ENCODE peak calls at places on chromosomes 3 and 15, in four cellular contexts. One of them, this sample, is unnamed.
A peak's percentile ranks its signal among the peaks of the same experiment; 100 is the strongest.

GRCh38 chr15:69628256-69629093 is 175.9 kb downstream of the RPLP1 start:
- DNase-seq in breast epithelium: no peak
- DNase-seq in epithelial cell of prostate: no peak
- DNase-seq in HL-60: no peak
- DNase-seq in this sample: no peak

GRCh38 chr3:193701896-193702644 is 109.1 kb downstream of the OPA1 start:
- DNase-seq in breast epithelium: no peak
- DNase-seq in epithelial cell of prostate: no peak
- DNase-seq in HL-60: peak; percentile 70
- DNase-seq in this sample: no peak

GRCh38 chr15:58442122-58442521 is 10.3 kb downstream of the LIPC start:
- DNase-seq in breast epithelium: no peak
- DNase-seq in epithelial cell of prostate: peak; percentile 41
- DNase-seq in HL-60: no peak
- DNase-seq in this sample: no peak

GRCh38 chr3:148763921-148764320 is 63.7 kb upstream of the CPB1 start:
- DNase-seq in breast epithelium: no peak
- DNase-seq in epithelial cell of prostate: no peak
- DNase-seq in HL-60: no peak
- DNase-seq in this sample: no peak

GRCh38 chr3:127688022-127688415 is 15.3 kb downstream of the ABTB1 start:
- DNase-seq in breast epithelium: no peak
- DNase-seq in epithelial cell of prostate: no peak
- DNase-seq in HL-60: no peak
- DNase-seq in this sample: no peak

GRCh38 chr3:157081681-157082210 is 78.2 kb downstream of the CCNL1 start:
- DNase-seq in breast epithelium: peak; percentile 84
- DNase-seq in epithelial cell of prostate: peak; percentile 95
- DNase-seq in HL-60: peak; percentile 74
- DNase-seq in this sample: peak; percentile 94

GRCh38 chr15:39110336-39110735 is 470.5 kb upstream of the THBS1 start:
- DNase-seq in breast epithelium: no peak
- DNase-seq in epithelial cell of prostate: no peak
- DNase-seq in HL-60: no peak
- DNase-seq in this sample: no peak

GRCh38 chr3:106256249-106256957 is 387.6 kb upstream of the CBLB start:
- DNase-seq in breast epithelium: no peak
- DNase-seq in epithelial cell of prostate: no peak
- DNase-seq in HL-60: no peak
- DNase-seq in this sample: no peak

GRCh38 chr3:125116311-125117069 is 60.7 kb upstream of the HEG1 start:
- DNase-seq in breast epithelium: peak; percentile 83
- DNase-seq in epithelial cell of prostate: peak; percentile 26
- DNase-seq in HL-60: no peak
- DNase-seq in this sample: peak; percentile 69

GRCh38 chr3:59108091-59108815 is 58.4 kb upstream of the CFAP20DC start:
- DNase-seq in breast epithelium: no peak
- DNase-seq in epithelial cell of prostate: no peak
- DNase-seq in HL-60: no peak
- DNase-seq in this sample: no peak

GRCh38 chr15:96358795-96359190 is 28.3 kb downstream of the NR2F2 start:
- DNase-seq in breast epithelium: no peak
- DNase-seq in epithelial cell of prostate: no peak
- DNase-seq in HL-60: no peak
- DNase-seq in this sample: no peak

GRCh38 chr3:129119365-129120100 is 2.1 kb downstream of the RAB43 start:
- DNase-seq in breast epithelium: peak; percentile 22
- DNase-seq in epithelial cell of prostate: no peak
- DNase-seq in HL-60: peak; percentile 44
- DNase-seq in this sample: peak; percentile 33

GRCh38 chr3:126518779-126519177 is 1.2 kb upstream of the UROC1 start:
- DNase-seq in breast epithelium: no peak
- DNase-seq in epithelial cell of prostate: no peak
- DNase-seq in HL-60: no peak
- DNase-seq in this sample: no peak

GRCh38 chr3:149479621-149480325 is 5.3 kb downstream of the TM4SF4 start:
- DNase-seq in breast epithelium: no peak
- DNase-seq in epithelial cell of prostate: no peak
- DNase-seq in HL-60: no peak
- DNase-seq in this sample: peak; percentile 43

GRCh38 chr15:63729115-63729884 is 104.4 kb downstream of the HERC1 start:
- DNase-seq in breast epithelium: no peak
- DNase-seq in epithelial cell of prostate: no peak
- DNase-seq in HL-60: no peak
- DNase-seq in this sample: no peak

GRCh38 chr3:194537732-194538247 is 51.0 kb upstream of the ATP13A3 start:
- DNase-seq in breast epithelium: peak; percentile 38
- DNase-seq in epithelial cell of prostate: peak; percentile 40
- DNase-seq in HL-60: no peak
- DNase-seq in this sample: peak; percentile 23

GRCh38 chr3:151974067-151974466 is 100.6 kb downstream of the SUCNR1 start:
- DNase-seq in breast epithelium: no peak
- DNase-seq in epithelial cell of prostate: no peak
- DNase-seq in HL-60: no peak
- DNase-seq in this sample: no peak

GRCh38 chr3:197516517-197516889 is 39.3 kb downstream of the BDH1 start:
- DNase-seq in breast epithelium: peak; percentile 75
- DNase-seq in epithelial cell of prostate: peak; percentile 97
- DNase-seq in HL-60: no peak
- DNase-seq in this sample: no peak

GRCh38 chr3:9036327-9037112 is 73.2 kb upstream of the RAD18 start:
- DNase-seq in breast epithelium: peak; percentile 24
- DNase-seq in epithelial cell of prostate: no peak
- DNase-seq in HL-60: no peak
- DNase-seq in this sample: peak; percentile 62

GRCh38 chr3:160091441-160091840 is 102.8 kb downstream of the IL12A start:
- DNase-seq in breast epithelium: no peak
- DNase-seq in epithelial cell of prostate: no peak
- DNase-seq in HL-60: no peak
- DNase-seq in this sample: no peak

GRCh38 chr3:70832035-70832795 is 519.8 kb upstream of the MDFIC2 start:
- DNase-seq in breast epithelium: no peak
- DNase-seq in epithelial cell of prostate: no peak
- DNase-seq in HL-60: no peak
- DNase-seq in this sample: no peak

GRCh38 chr15:92665100-92665555 is 9.6 kb upstream of the FAM174B start:
- DNase-seq in breast epithelium: no peak
- DNase-seq in epithelial cell of prostate: no peak
- DNase-seq in HL-60: no peak
- DNase-seq in this sample: peak; percentile 60
- H3K27ac ChIP-seq in breast epithelium: peak overlapping the region; percentile 66
- H3K27ac ChIP-seq in epithelial cell of prostate: no peak overlapping the region
- H3K27ac ChIP-seq in HL-60: no peak overlapping the region
- H3K27ac ChIP-seq in this sample: peak overlapping the region; percentile 29

GRCh38 chr3:98740324-98740723 is 22.8 kb upstream of the ST3GAL6 start:
- DNase-seq in breast epithelium: no peak
- DNase-seq in epithelial cell of prostate: no peak
- DNase-seq in HL-60: no peak
- DNase-seq in this sample: no peak

GRCh38 chr3:98737301-98737700 is 25.8 kb upstream of the ST3GAL6 start:
- DNase-seq in breast epithelium: no peak
- DNase-seq in epithelial cell of prostate: no peak
- DNase-seq in HL-60: no peak
- DNase-seq in this sample: no peak

GRCh38 chr3:98743071-98743470 is 20.1 kb upstream of the ST3GAL6 start:
- DNase-seq in breast epithelium: no peak
- DNase-seq in epithelial cell of prostate: no peak
- DNase-seq in HL-60: no peak
- DNase-seq in this sample: no peak

GRCh38 chr3:98744283-98744682 is 18.9 kb upstream of the ST3GAL6 start:
- DNase-seq in breast epithelium: no peak
- DNase-seq in epithelial cell of prostate: no peak
- DNase-seq in HL-60: no peak
- DNase-seq in this sample: no peak

DNA sequence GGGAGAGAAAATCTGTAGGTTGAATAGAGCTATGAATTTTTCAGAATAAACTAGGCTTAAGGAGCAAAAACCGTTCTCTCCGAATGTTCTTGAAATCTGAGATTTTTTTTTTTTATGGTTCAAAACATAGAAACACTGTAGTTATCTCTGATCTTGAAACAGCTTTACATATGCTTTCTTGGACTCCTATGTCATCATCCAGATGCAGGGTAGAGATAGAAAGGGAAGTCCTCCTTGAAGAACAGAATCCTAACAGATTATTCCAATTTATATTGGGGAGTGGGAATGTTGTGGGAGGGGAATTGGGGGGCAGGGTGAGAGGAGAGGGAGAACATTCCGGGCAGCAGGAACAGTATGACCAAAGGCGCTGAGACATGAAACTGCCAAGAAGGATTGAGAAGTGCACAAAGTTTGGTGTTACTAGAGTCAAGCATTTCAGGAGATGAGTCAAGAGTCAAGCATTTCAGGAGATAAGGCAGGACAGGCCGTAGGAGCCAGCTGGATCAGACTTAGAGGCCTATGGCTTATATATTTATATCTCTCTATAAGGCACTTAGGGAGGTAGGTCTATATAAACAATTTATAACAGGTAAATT is 21.9 kb upstream of the ST3GAL6 start:
- DNase-seq in breast epithelium: no peak
- DNase-seq in epithelial cell of prostate: no peak
- DNase-seq in HL-60: no peak
- DNase-seq in this sample: no peak
- H3K27ac ChIP-seq in breast epithelium: no peak overlapping the region
- H3K27ac ChIP-seq in epithelial cell of prostate: peak overlapping the region; percentile 25
- H3K27ac ChIP-seq in HL-60: no peak overlapping the region
- H3K27ac ChIP-seq in this sample: no peak overlapping the region

GRCh38 chr3:7307410-7307809 is 446.5 kb downstream of the GRM7 start:
- DNase-seq in breast epithelium: no peak
- DNase-seq in epithelial cell of prostate: no peak
- DNase-seq in HL-60: no peak
- DNase-seq in this sample: no peak

GRCh38 chr3:7309707-7310106 is 448.8 kb downstream of the GRM7 start:
- DNase-seq in breast epithelium: peak; percentile 82
- DNase-seq in epithelial cell of prostate: no peak
- DNase-seq in HL-60: no peak
- DNase-seq in this sample: peak; percentile 51

GRCh38 chr3:7306900-7307299 is 446.0 kb downstream of the GRM7 start:
- DNase-seq in breast epithelium: no peak
- DNase-seq in epithelial cell of prostate: no peak
- DNase-seq in HL-60: no peak
- DNase-seq in this sample: no peak

GRCh38 chr3:7305561-7305960 is 444.6 kb downstream of the GRM7 start:
- DNase-seq in breast epithelium: no peak
- DNase-seq in epithelial cell of prostate: no peak
- DNase-seq in HL-60: no peak
- DNase-seq in this sample: no peak
- H3K27ac ChIP-seq in breast epithelium: no peak overlapping the region
- H3K27ac ChIP-seq in epithelial cell of prostate: no peak overlapping the region
- H3K27ac ChIP-seq in HL-60: no peak overlapping the region
- H3K27ac ChIP-seq in this sample: no peak overlapping the region

DNA sequence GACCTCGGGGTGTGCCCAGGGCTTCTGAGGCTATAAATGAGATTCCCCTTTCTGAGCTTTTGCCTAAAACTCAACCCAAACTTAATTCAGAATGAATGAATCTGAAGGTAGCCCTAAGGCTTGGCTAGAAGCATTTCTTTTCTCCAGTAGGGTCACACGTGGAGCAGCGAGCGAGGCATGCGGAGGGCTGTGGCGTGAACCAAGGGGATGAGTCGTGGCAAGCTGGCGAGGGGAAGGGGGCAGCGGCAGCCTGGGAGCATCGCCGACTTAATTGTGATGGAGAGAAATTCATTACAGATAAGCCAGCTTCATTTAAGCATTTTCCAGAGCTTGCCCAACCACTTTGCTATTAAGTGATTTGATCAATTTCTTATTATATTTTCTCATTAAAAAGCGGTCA is 79.9 kb downstream of the CHSY1 start:
- DNase-seq in breast epithelium: no peak
- DNase-seq in epithelial cell of prostate: no peak
- DNase-seq in HL-60: no peak
- DNase-seq in this sample: no peak
- H3K27ac ChIP-seq in breast epithelium: no peak overlapping the region
- H3K27ac ChIP-seq in epithelial cell of prostate: no peak overlapping the region
- H3K27ac ChIP-seq in HL-60: no peak overlapping the region
- H3K27ac ChIP-seq in this sample: no peak overlapping the region

DNA sequence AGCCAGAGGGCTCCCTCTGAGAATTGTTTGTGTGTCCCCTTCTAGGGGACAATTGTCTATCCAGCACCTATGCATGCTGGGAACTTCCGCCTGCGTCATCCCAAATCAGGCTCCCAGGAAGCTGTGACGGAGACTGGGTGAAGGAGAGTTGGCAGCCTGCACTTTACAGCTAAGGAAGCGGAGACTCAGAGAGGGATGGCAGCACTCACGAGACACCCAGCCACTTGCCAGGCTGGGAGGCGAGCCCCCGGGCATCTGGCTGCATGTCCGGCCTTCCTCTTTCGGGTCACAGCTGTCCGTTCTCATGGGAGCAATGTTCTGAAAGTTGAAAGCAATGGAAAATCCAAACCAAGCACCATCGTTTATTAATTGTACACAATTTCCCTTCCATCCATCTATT is 45.5 kb upstream of the SLC6A11 start:
- DNase-seq in breast epithelium: no peak
- DNase-seq in epithelial cell of prostate: no peak
- DNase-seq in HL-60: no peak
- DNase-seq in this sample: no peak
- H3K27ac ChIP-seq in breast epithelium: no peak overlapping the region
- H3K27ac ChIP-seq in epithelial cell of prostate: peak overlapping the region; percentile 86
- H3K27ac ChIP-seq in HL-60: no peak overlapping the region
- H3K27ac ChIP-seq in this sample: no peak overlapping the region

This sample was measured in testis.